ENCODE peak calls at places on chromosomes 13 and 19, in seven cellular contexts. B is PC-3, L is hepatocyte, G is PC-9, Q is OCI-LY7, P is SK-N-SH, H is HCT116. R is an unnamed sample. For H4K20me1 and H3K9me2, the result is how much of the 10 kb centered on the place peaks cover.

GRCh38 chr19:11019824-11020223 is 59.0 kb downstream of the SMARCA4 start:
- DNase-seq in B (no peak), L (no peak), G (no peak), Q (no peak), P (no peak), H (no peak), R (peak)

GRCh38 chr19:36547001-36547732 is 19.1 kb upstream of the ZNF260 start:
- DNase-seq in B (peak), L (no peak), G (no peak), Q (peak), P (no peak), H (no peak), R (peak)

GRCh38 chr13:27293051-27293691 is 22.5 kb downstream of the RASL11A start:
- DNase-seq in B (no peak), L (no peak), G (no peak), Q (peak), P (no peak), H (no peak), R (no peak)

GRCh38 chr19:39582891-39583625 is 19.3 kb upstream of the LGALS13 start:
- DNase-seq in B (no peak), L (no peak), G (no peak), Q (no peak), P (no peak), H (no peak), R (no peak)

GRCh38 chr13:98447881-98448641 is 128.8 kb downstream of the STK24 start:
- DNase-seq in B (peak), L (peak), G (no peak), Q (peak), P (peak), H (peak), R (peak)

GRCh38 chr13:69959041-69959440 is 148.6 kb upstream of the ATXN8OS start:
- DNase-seq in B (no peak), L (no peak), G (no peak), Q (no peak), P (no peak), H (no peak), R (no peak)

GRCh38 chr19:2329162-2329505 is 650 bp downstream of the SPPL2B start:
- DNase-seq in B (no peak), L (no peak), G (no peak), Q (no peak), P (peak), H (no peak), R (peak)

GRCh38 chr19:30887042-30887441 is 462.2 kb downstream of the TSHZ3 start:
- DNase-seq in B (no peak), L (no peak), G (no peak), Q (no peak), P (no peak), H (no peak), R (no peak)

GRCh38 chr13:33918199-33918932 is 100.4 kb downstream of the RFC3 start:
- DNase-seq in B (peak), L (no peak), G (peak), Q (no peak), P (no peak), H (no peak), R (peak)

GRCh38 chr13:44334751-44335150 is 38.9 kb upstream of the SERP2 start:
- DNase-seq in B (no peak), L (peak), G (no peak), Q (no peak), P (no peak), H (no peak), R (no peak)

GRCh38 chr19:48513289-48514122 is 1.9 kb upstream of the LMTK3 start:
- DNase-seq in B (peak), L (peak), G (peak), Q (peak), P (peak), H (peak), R (peak)

GRCh38 chr13:106846571-106846970 is 278.6 kb upstream of the ARGLU1 start:
- DNase-seq in B (peak), L (no peak), G (no peak), Q (no peak), P (no peak), H (no peak), R (no peak)

GRCh38 chr13:97001641-97002040 is 7.4 kb upstream of the OXGR1 start:
- DNase-seq in B (no peak), L (no peak), G (no peak), Q (peak), P (no peak), H (no peak), R (no peak)

GRCh38 chr13:113187263-113187669 is 21.2 kb downstream of the PCID2 start:
- DNase-seq in B (peak), L (peak), G (peak), Q (no peak), P (peak), H (peak), R (peak)

GRCh38 chr19:58346961-58347929 is 6.0 kb downstream of the A1BG start:
- DNase-seq in B (no peak), L (peak), G (no peak), Q (peak), P (peak), H (no peak), R (peak)

GRCh38 chr13:103009061-103009840 is 57.0 kb downstream of the SLC10A2 start:
- DNase-seq in B (no peak), L (no peak), G (no peak), Q (no peak), P (no peak), H (no peak), R (no peak)

GRCh38 chr19:41353466-41354342 is at the start of gene TGFB1:
- DNase-seq in B (peak), L (peak), G (peak), Q (peak), P (peak), H (peak), R (peak)

GRCh38 chr19:35543280-35544109 is 1.9 kb upstream of the TMEM147 start:
- DNase-seq in B (no peak), L (no peak), G (no peak), Q (no peak), P (no peak), H (no peak), R (no peak)

GRCh38 chr19:2721570-2722540 is 683 bp upstream of the DIRAS1 start:
- DNase-seq in B (no peak), L (no peak), G (no peak), Q (no peak), P (peak), H (no peak), R (no peak)

GRCh38 chr13:37383856-37384255 is 214.7 kb downstream of the POSTN start:
- DNase-seq in B (no peak), L (no peak), G (no peak), Q (no peak), P (no peak), H (no peak), R (no peak)

GRCh38 chr19:5952193-5953033 is 25.5 kb downstream of the RANBP3 start:
- DNase-seq in B (no peak), L (no peak), G (no peak), Q (no peak), P (peak), H (no peak), R (no peak)

DNA sequence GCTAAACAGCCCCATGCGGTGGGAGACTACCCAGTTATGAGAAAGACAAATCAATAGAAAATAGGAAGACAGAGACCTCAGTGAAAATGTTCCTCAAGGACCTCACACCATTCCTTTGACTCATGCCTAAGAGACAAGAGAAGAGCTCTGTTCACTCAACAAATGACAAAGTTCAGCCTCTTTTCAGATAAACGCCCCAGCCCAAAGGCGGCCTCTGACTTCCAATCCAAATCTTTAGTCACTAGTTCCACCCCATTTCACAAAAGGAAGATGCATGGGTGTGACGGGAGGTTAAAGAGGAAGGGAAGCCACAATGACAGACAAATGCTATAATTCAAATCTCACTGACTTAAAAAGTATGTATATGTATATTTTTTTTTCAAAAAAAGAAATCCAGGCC is 8.1 kb downstream of the CARS2 start:
- DNase-seq in B (no peak), L (no peak), G (no peak), Q (no peak), P (no peak), H (no peak), R (no peak)
- H4K20me1 ChIP-seq in B (under half), L (under half), G (under half), Q (under half), P (under half), H (under half), R (under half)

GRCh38 chr13:35882722-35883497 is 248.3 kb downstream of the DCLK1 start:
- DNase-seq in B (peak), L (no peak), G (no peak), Q (no peak), P (no peak), H (no peak), R (no peak)

GRCh38 chr13:35881360-35881759 is 249.8 kb downstream of the DCLK1 start:
- DNase-seq in B (no peak), L (no peak), G (no peak), Q (no peak), P (no peak), H (no peak), R (peak)

GRCh38 chr13:35874704-35875103 is 256.5 kb downstream of the DCLK1 start:
- DNase-seq in B (no peak), L (no peak), G (no peak), Q (no peak), P (no peak), H (no peak), R (no peak)

GRCh38 chr13:35876601-35877000 is 254.6 kb downstream of the DCLK1 start:
- DNase-seq in B (no peak), L (no peak), G (no peak), Q (no peak), P (no peak), H (no peak), R (peak)

DNA sequence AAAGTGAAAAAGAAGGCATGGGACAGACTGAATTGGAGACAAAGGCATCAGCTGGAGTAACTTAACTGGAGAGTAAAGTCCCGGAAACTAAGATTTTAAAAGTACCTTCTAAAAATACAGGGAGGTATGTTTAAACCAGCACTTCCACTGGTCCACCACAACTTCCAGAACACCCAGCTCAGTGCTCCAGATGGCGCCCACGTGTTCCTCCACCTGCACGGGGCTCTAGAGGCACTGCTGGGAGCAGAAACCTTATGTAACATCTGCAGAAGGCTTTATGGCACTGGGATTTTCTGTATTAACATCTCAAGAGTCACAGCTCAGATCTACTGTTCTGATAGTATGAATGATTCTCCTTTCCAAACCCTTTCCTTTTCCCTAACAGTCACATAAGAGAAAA is 252.1 kb downstream of the DCLK1 start:
- DNase-seq in B (no peak), L (no peak), G (no peak), Q (no peak), P (no peak), H (no peak), R (no peak)
- H3K9me2 ChIP-seq in B (under half), L (under half), G (under half), Q (under half), P (under half), H (under half), R (under half)

GRCh38 chr13:40626977-40627376 is 39.5 kb downstream of the FOXO1 start:
- DNase-seq in B (no peak), L (no peak), G (no peak), Q (no peak), P (no peak), H (no peak), R (no peak)

GRCh38 chr13:40622246-40622645 is 44.2 kb downstream of the FOXO1 start:
- DNase-seq in B (peak), L (no peak), G (no peak), Q (no peak), P (no peak), H (no peak), R (no peak)

GRCh38 chr13:40626566-40626965 is 39.9 kb downstream of the FOXO1 start:
- DNase-seq in B (no peak), L (no peak), G (no peak), Q (peak), P (no peak), H (no peak), R (no peak)

GRCh38 chr13:40622761-40623160 is 43.7 kb downstream of the FOXO1 start:
- DNase-seq in B (no peak), L (no peak), G (no peak), Q (no peak), P (no peak), H (no peak), R (no peak)

DNA sequence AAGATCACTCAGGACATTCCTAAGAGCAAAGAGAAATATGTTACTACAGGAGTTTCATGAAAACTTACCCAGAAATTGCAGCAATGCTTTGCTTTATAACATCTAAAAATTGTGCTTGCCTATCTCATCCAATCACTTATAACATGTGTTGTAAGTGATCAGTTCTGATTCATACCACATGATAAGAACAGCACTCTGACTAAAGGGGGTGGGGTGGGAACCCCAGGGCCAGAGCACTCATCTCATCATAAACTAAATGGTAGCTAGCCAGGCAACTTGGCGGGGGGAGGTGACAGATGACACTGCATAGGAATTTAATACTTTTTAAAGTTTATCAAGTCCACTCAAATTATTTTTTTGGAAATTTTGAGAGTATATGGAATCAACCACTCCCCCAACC is 42.1 kb downstream of the FOXO1 start:
- DNase-seq in B (no peak), L (no peak), G (no peak), Q (no peak), P (peak), H (no peak), R (peak)
- H3K4me2 ChIP-seq in B (no peak), L (no peak), G (no peak), Q (no peak), P (no peak), H (no peak), R (no peak)

DNA sequence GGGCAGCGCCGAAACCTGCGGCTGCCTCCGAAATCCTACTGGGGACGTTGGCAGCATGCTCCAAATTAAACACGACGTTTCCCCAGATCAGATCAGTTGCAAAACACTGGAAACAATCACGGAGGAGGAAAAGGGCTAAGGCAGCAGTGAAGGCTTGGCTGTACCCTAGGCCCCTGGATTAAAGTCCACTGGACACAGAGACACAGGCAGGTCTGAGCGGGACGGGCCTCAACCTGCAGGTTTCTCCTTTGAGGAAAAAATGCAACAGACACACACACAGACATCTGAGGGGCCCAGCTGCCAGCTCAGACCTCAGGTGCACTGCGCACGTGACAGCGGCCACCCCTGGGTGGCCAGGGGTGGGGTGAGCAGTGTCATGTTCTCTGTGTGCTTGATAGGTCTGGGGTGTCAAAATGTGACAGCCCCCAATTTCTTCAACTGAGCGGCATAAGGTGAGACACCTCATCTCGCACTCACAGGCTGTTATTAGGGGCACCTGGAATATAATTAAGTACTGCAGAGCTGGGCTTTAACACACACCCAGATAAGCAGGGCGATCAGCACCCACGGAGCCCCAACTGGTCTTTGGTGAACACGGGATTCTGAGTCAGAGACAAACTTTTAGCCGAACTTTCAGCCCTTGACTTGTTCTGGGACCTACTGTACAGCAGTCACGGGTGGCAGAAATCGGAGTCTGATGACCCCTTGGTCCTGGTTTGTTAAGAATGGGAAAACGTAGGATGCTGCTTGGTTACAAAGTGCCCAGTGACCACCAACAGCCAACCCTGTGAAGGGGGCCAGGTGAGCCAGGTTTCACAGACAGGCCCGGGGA is 9.3 kb downstream of the SH3GL1 start:
- DNase-seq in B (no peak), L (peak), G (no peak), Q (no peak), P (no peak), H (no peak), R (peak)
- H4K20me1 ChIP-seq in B (under half), L (half or more), G (under half), Q (under half), P (half or more), H (under half), R (under half)

DNA sequence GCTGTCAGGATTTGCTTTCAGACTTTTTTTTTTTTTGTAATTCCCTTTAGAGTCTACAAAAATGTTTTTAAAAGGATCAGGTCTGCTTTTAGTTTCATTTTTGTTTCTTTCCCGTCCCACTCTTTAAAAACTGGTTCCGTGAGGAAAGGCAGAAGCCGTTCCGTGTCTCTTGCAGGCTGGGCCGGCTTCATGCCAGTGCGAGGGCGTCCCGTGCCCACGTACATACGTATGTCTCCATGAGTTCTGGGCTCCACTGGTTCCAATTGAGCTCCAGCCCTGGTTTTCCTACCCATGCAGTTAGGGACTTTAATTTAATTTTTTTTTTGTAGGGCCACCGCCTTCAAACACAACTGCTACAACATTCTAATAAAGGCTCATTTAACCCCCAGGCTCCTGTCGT is 8.8 kb downstream of the TSSK6 start:
- DNase-seq in B (no peak), L (no peak), G (no peak), Q (no peak), P (no peak), H (no peak), R (no peak)
- H3K9me2 ChIP-seq in B (under half), L (under half), G (under half), Q (under half), P (under half), H (under half), R (under half)

GRCh38 chr19:13507053-13507611 is 853 bp upstream of the CACNA1A start:
- DNase-seq in B (no peak), L (no peak), G (no peak), Q (no peak), P (no peak), H (no peak), R (peak)

GRCh38 chr19:13506550-13506878 is 235 bp upstream of the CACNA1A start:
- DNase-seq in B (no peak), L (no peak), G (no peak), Q (no peak), P (no peak), H (no peak), R (peak)

GRCh38 chr19:13503570-13504235 is 2.6 kb downstream of the CACNA1A start:
- DNase-seq in B (no peak), L (no peak), G (no peak), Q (no peak), P (no peak), H (no peak), R (no peak)

GRCh38 chr19:13505164-13505695 is 1.0 kb downstream of the CACNA1A start:
- DNase-seq in B (no peak), L (no peak), G (no peak), Q (no peak), P (no peak), H (no peak), R (no peak)

DNA sequence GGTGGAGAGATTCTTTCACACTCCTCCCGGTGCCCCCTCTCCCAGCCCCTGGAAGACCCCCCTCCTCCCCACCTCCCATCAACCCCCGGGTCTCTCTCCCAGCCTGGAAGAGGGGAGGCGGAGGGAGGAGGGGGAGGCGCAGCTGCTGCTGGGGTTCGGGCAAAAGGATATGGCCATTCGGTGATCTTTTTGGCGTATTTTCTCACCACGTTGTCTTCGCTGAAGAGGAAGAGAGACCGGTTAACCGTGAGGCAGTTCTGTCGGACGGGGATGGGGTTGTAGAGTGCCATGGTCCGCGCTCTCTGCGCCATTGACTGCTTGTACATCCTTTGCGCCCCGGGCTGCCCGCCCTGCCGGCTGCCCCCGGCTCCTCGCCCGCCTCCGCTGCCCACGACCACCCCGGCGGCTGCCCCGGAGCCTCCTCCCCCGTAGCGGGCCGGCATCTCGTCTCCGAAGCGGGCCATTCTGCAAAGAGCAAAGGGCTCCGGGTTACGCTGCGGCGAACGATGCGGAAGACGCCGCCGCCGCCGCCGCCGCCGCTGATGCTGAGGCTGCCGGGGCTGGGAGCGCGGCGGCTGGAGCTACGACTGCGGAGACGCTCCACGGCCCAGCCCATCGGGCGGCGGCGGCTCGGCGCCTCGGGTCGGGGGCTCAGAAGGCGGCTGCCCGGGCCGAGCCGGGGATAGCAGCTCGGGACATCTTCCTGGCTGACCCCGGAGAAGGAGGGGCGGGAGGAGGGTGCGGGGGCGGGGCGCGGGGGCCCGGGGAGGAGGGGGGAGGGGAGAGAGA is at the start of gene CACNA1A:
- DNase-seq in B (no peak), L (peak), G (no peak), Q (no peak), P (peak), H (no peak), R (peak)
- H3K4me2 ChIP-seq in B (no peak), L (peak), G (no peak), Q (no peak), P (peak), H (no peak), R (peak)

GRCh38 chr13:110237895-110238294 is 69.1 kb downstream of the COL4A1 start:
- DNase-seq in B (no peak), L (no peak), G (no peak), Q (no peak), P (peak), H (no peak), R (no peak)

GRCh38 chr13:110240352-110240751 is 66.6 kb downstream of the COL4A1 start:
- DNase-seq in B (no peak), L (no peak), G (no peak), Q (no peak), P (no peak), H (no peak), R (no peak)

GRCh38 chr13:110238795-110239194 is 68.2 kb downstream of the COL4A1 start:
- DNase-seq in B (no peak), L (no peak), G (no peak), Q (no peak), P (no peak), H (no peak), R (peak)

GRCh38 chr13:110240943-110241342 is 66.0 kb downstream of the COL4A1 start:
- DNase-seq in B (no peak), L (no peak), G (no peak), Q (no peak), P (no peak), H (no peak), R (no peak)

GRCh38 chr13:110239280-110240120 is 67.5 kb downstream of the COL4A1 start:
- DNase-seq in B (no peak), L (no peak), G (no peak), Q (no peak), P (no peak), H (no peak), R (peak)
- H4K20me1 ChIP-seq in B (under half), L (under half), G (under half), Q (under half), P (under half), H (under half), R (under half)